ENCODE peak calls at places on chromosome 13, in eight cellular contexts. F is GM12865; L is PC-3; B is nephron progenitor cell; E is HFF-Myc; I is AG04450; W is sigmoid colon; Q is CD4-positive, alpha-beta T cell. R is an unnamed sample.

GRCh38 chr13:94061316-94061715 is 418.2 kb downstream of the DCT start:
- DNase-seq in B (no peak), L (no peak), Q (no peak), F (no peak), I (peak), E (peak), W (no peak), R (no peak)

GRCh38 chr13:51234676-51235075 is 12.5 kb downstream of the FAM124A start:
- DNase-seq in L (no peak), E (no peak), W (no peak), F (no peak), Q (no peak), I (no peak), B (no peak), R (no peak)

GRCh38 chr13:110661256-110661655 is 44.7 kb downstream of the CARS2 start:
- DNase-seq in I (no peak), E (no peak), W (no peak), L (no peak), F (no peak), Q (no peak), B (no peak), R (no peak)

GRCh38 chr13:22009937-22010336 is 339.1 kb downstream of the FGF9 start:
- DNase-seq in F (no peak), E (no peak), L (no peak), W (no peak), I (no peak), B (no peak), Q (no peak), R (no peak)

GRCh38 chr13:111245781-111246384 is 74.6 kb upstream of the TEX29 start:
- DNase-seq in L (no peak), W (no peak), I (no peak), E (no peak), F (no peak), B (no peak), Q (no peak), R (no peak)

GRCh38 chr13:49733181-49733951 is 42.1 kb upstream of the EBPL start:
- DNase-seq in B (no peak), Q (no peak), F (no peak), W (no peak), L (no peak), I (no peak), E (no peak), R (no peak)

GRCh38 chr13:106917673-106918652 is 350.0 kb upstream of the ARGLU1 start:
- DNase-seq in L (peak), F (peak), Q (peak), I (peak), W (peak), B (peak), E (no peak), R (peak)

GRCh38 chr13:62357887-62358645 is 942.4 kb upstream of the PCDH20 start:
- DNase-seq in E (no peak), Q (no peak), I (peak), F (peak), W (no peak), L (peak), B (peak), R (peak)

GRCh38 chr13:93767231-93767916 is 540.8 kb downstream of the GPC6 start:
- DNase-seq in F (no peak), W (no peak), Q (no peak), B (no peak), I (no peak), L (no peak), E (no peak), R (no peak)

GRCh38 chr13:29520671-29521070 is 74.8 kb downstream of the SLC7A1 start:
- DNase-seq in I (peak), E (peak), Q (no peak), F (no peak), B (no peak), L (peak), W (no peak), R (no peak)

GRCh38 chr13:113179374-113180230 is 21.2 kb downstream of the PROZ start:
- DNase-seq in L (no peak), F (no peak), B (no peak), Q (peak), W (no peak), E (no peak), I (no peak), R (no peak)

GRCh38 chr13:88751994-88752393 is 1080.8 kb downstream of the SLITRK5 start:
- DNase-seq in Q (no peak), F (no peak), W (no peak), I (no peak), L (no peak), B (no peak), E (no peak), R (no peak)

GRCh38 chr13:48110930-48111721 is 16.2 kb upstream of the MED4 start:
- DNase-seq in I (no peak), F (no peak), E (no peak), Q (no peak), L (no peak), B (no peak), W (no peak), R (peak)

GRCh38 chr13:113995051-113995601 is 21.2 kb upstream of the C13orf46 start:
- DNase-seq in B (peak), L (no peak), E (no peak), F (no peak), I (no peak), Q (no peak), W (no peak), R (no peak)

GRCh38 chr13:44305845-44306244 is 67.8 kb upstream of the SERP2 start:
- DNase-seq in I (no peak), E (no peak), W (no peak), L (peak), Q (no peak), F (no peak), B (no peak), R (no peak)

GRCh38 chr13:35789335-35790166 is 313.1 kb upstream of the MAB21L1 start:
- DNase-seq in E (peak), L (peak), W (no peak), Q (no peak), B (no peak), F (peak), I (no peak), R (no peak)

GRCh38 chr13:74556002-74556551 is 421.9 kb upstream of the KLF12 start:
- DNase-seq in Q (no peak), W (no peak), L (no peak), E (no peak), F (no peak), B (no peak), I (no peak), R (no peak)

GRCh38 chr13:113625965-113626661 is 31.9 kb downstream of the ATP4B start:
- DNase-seq in L (no peak), F (no peak), B (no peak), I (no peak), Q (no peak), W (peak), E (peak), R (no peak)

GRCh38 chr13:28423010-28423409 is 71.9 kb downstream of the FLT1 start:
- DNase-seq in Q (no peak), W (peak), F (peak), L (no peak), E (no peak), I (no peak), B (no peak), R (no peak)

GRCh38 chr13:111289251-111289650 is 31.2 kb upstream of the TEX29 start:
- DNase-seq in W (no peak), Q (no peak), E (no peak), B (no peak), F (no peak), I (no peak), L (no peak), R (no peak)

GRCh38 chr13:80577951-80578670 is 237.2 kb upstream of the SPRY2 start:
- DNase-seq in W (no peak), B (no peak), F (no peak), Q (no peak), I (no peak), E (no peak), L (no peak), R (no peak)
- TF ChIP-seq CTCF in W (no peak), B (no peak), F (no peak), Q (no peak), I (no peak), E (no peak), L (no peak), R (no peak)

GRCh38 chr13:103514188-103514587 is 448.0 kb upstream of the SLC10A2 start:
- DNase-seq in Q (no peak), I (no peak), L (no peak), B (no peak), F (no peak), E (no peak), W (no peak), R (no peak)

GRCh38 chr13:103515410-103515809 is 449.2 kb upstream of the SLC10A2 start:
- DNase-seq in I (no peak), L (no peak), E (no peak), B (no peak), F (no peak), W (no peak), Q (no peak), R (no peak)

GRCh38 chr13:103516009-103516795 is 450.0 kb upstream of the SLC10A2 start:
- DNase-seq in B (no peak), I (no peak), F (no peak), E (no peak), W (no peak), L (no peak), Q (no peak), R (no peak)

GRCh38 chr13:103517768-103518102 is 451.5 kb upstream of the SLC10A2 start:
- DNase-seq in E (no peak), W (no peak), F (no peak), B (no peak), I (no peak), L (no peak), Q (no peak), R (no peak)

GRCh38 chr13:103517066-103517767 is 451.0 kb upstream of the SLC10A2 start:
- DNase-seq in L (no peak), B (no peak), E (no peak), F (no peak), W (no peak), I (no peak), Q (no peak), R (no peak)
- TF ChIP-seq CTCF in L (no peak), B (no peak), E (no peak), F (no peak), W (no peak), I (no peak), Q (no peak), R (no peak)

GRCh38 chr13:101757446-101758039 is 305.1 kb downstream of the ITGBL1 start:
- DNase-seq in L (peak), B (no peak), E (peak), I (no peak), Q (no peak), F (peak), W (no peak), R (no peak)
- TF ChIP-seq CTCF in L (peak), B (peak), E (peak), I (peak), Q (no peak), F (peak), W (no peak), R (no peak)

DNA sequence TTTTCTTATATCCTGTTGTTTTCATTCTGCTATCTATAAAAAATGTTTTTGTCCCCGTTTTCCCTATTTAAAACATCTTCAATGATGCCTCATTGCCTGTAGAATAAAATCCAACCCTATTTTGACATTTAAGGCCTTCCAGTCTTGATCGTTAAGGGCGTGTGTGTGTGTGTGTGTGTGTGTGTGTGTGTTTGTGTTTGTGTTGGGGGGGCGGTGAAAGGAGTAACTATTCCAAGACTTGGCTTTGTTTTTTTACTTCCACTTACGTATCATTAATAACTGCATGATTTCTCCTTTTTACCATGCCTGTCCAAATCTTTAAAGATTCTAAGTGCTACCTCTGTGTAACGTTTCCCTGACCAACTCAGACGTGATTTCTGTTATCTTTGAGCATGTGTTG is 784 bp downstream of the PIBF1 start:
- DNase-seq in E (no peak), B (peak), W (no peak), F (peak), Q (no peak), I (no peak), L (no peak), R (no peak)
- TF ChIP-seq CTCF in E (no peak), B (no peak), W (no peak), F (no peak), Q (no peak), I (no peak), L (no peak), R (no peak)

GRCh38 chr13:97515643-97516042 is 81.7 kb downstream of the RAP2A start:
- DNase-seq in F (no peak), Q (no peak), W (no peak), I (no peak), B (no peak), E (no peak), L (no peak), R (no peak)

DNA sequence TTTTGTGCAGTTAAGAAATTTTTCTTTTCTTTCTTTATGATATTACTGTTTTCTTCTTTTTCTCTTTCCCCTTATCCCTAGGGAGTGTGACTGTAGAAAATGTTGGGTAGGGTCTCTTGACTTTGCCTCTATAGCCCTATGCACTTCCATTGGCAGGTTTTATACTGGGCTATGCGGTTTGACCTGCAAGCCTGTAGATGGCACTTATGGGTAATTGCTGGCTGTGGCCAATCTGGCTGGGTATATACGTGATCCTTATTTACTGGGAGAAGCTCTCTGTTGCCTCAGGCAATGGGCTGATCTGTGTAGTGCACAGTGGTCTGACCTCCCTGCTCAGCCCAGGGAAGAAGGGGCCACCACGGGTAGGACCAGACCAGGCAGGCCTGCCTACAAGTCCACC is 78.8 kb downstream of the RAP2A start:
- DNase-seq in W (no peak), I (no peak), F (no peak), B (no peak), Q (no peak), L (no peak), E (no peak), R (no peak)
- TF ChIP-seq CTCF in W (no peak), I (peak), F (no peak), B (no peak), Q (no peak), L (no peak), E (no peak), R (no peak)

R was measured in Calu3.